ENCODE peak calls at places on chromosomes 4 and X, in four cellular contexts. Q is CD8-positive, alpha-beta T cell; K is CD4-positive, alpha-beta T cell; X is adipocyte. G is an unnamed sample.

GRCh38 chr4:7411491-7411890 is 23.2 kb downstream of the PSAPL1 start:
- DNase-seq in Q (no peak), X (no peak), K (no peak), G (no peak)

GRCh38 chr4:111198426-111198825 is 575.5 kb upstream of the PITX2 start:
- DNase-seq in X (no peak), K (no peak), Q (no peak), G (no peak)

GRCh38 chr4:145775406-145775805 is 95.5 kb downstream of the C4orf51 start:
- DNase-seq in X (no peak), Q (no peak), K (no peak), G (no peak)

GRCh38 chrX:71622347-71623104 is 4.2 kb upstream of the CXCR3 start:
- DNase-seq in X (peak; percentile 12), K (peak; percentile 41), Q (peak; percentile 68), G (peak; percentile 80)

GRCh38 chrX:17584248-17584681 is 153.0 kb upstream of the SCML1 start:
- DNase-seq in X (peak; percentile 55), Q (no peak), K (no peak), G (no peak)

GRCh38 chr4:110120506-110120905 is 77.9 kb downstream of the ELOVL6 start:
- DNase-seq in K (no peak), Q (no peak), X (no peak), G (no peak)

GRCh38 chrX:107826286-107827136 is 845 bp downstream of the MID2 start:
- DNase-seq in K (peak; percentile 52), Q (peak; percentile 49), X (peak; percentile 69), G (peak; percentile 20)

GRCh38 chr4:3673176-3673575 is 93.0 kb upstream of the ADRA2C start:
- DNase-seq in Q (no peak), X (no peak), K (no peak), G (no peak)

GRCh38 chr4:147409350-147409749 is 71.5 kb upstream of the EDNRA start:
- DNase-seq in K (no peak), X (no peak), Q (no peak), G (no peak)

GRCh38 chr4:52606766-52607165 is 52.3 kb downstream of the USP46 start:
- DNase-seq in X (peak; percentile 24), K (no peak), Q (no peak), G (no peak)

GRCh38 chr4:119300072-119300387 is 21.9 kb downstream of the FABP2 start:
- DNase-seq in K (peak; percentile 42), X (peak; percentile 81), Q (peak; percentile 38), G (peak; percentile 37)

GRCh38 chrX:148269513-148269912 is 230.9 kb upstream of the AFF2 start:
- DNase-seq in Q (no peak), X (no peak), K (no peak), G (no peak)

GRCh38 chrX:148271263-148271662 is 229.2 kb upstream of the AFF2 start:
- DNase-seq in Q (no peak), K (no peak), X (no peak), G (no peak)

GRCh38 chrX:148265829-148266228 is 234.6 kb upstream of the AFF2 start:
- DNase-seq in K (no peak), Q (no peak), X (no peak), G (no peak)

GRCh38 chrX:148268646-148269045 is 231.8 kb upstream of the AFF2 start:
- DNase-seq in X (no peak), K (no peak), Q (no peak), G (no peak)

DNA sequence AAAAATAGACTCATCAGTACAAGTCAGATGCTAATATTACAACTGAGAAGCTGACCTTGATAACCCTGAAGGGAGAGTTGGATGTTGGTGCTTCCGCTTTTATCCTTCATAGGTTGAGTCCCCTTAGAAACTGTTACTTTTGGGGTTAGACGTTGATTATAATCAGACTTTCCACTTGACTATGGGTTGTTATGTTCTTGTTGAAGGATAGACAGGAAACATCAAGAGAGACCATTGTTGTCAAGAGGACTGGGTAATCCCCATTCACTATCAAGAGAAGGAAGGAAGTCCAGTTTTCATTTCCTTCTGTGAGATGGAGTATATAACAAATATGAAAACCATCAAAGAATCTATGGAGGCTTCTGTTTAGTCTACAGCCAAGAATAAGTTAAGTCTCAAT is 229.9 kb upstream of the AFF2 start:
- DNase-seq in X (no peak), Q (no peak), K (no peak), G (no peak)
- H3K9me3 ChIP-seq in X (peaks cover 3% of the 10 kb centered on the region), Q (no peaks in the 10 kb centered on the region), K (no peaks in the 10 kb centered on the region), G (no peaks in the 10 kb centered on the region)

GRCh38 chrX:47991263-47992092 is 12.3 kb downstream of the ZNF182 start:
- DNase-seq in Q (no peak), K (no peak), X (no peak), G (no peak)

GRCh38 chrX:47992093-47992375 is 11.8 kb downstream of the ZNF182 start:
- DNase-seq in K (no peak), Q (no peak), X (no peak), G (no peak)

GRCh38 chrX:47992669-47993068 is 11.1 kb downstream of the ZNF182 start:
- DNase-seq in X (no peak), Q (no peak), K (no peak), G (no peak)
- H3K9me3 ChIP-seq in X (peaks cover 72% of the 10 kb centered on the region), Q (no peaks in the 10 kb centered on the region), K (no peaks in the 10 kb centered on the region), G (no peaks in the 10 kb centered on the region)

GRCh38 chr4:25215506-25215905 is 18.3 kb upstream of the PI4K2B start:
- DNase-seq in Q (no peak), K (no peak), X (no peak), G (no peak)

GRCh38 chr4:25223770-25224375 is 10.0 kb upstream of the PI4K2B start:
- DNase-seq in K (no peak), X (peak; percentile 8), Q (peak; percentile 16), G (no peak)

DNA sequence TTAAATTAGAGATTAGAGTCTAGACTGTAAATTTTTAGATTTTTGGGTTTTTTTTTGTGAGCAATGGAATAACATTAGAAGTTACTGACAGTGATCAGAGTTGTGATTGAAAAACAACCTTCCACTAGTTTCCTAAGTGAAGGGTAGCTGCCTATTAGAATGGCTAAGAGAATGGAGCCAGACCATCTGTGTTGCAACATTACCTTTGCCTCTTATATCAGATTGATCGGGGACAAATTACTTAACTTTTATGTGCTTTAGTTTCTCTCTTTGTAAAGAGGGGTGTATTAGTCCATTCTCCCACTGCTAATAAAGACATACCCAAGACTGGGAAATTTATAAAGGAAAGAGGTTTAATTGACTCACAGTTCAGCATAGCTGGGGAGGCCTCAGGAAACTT is 12.5 kb upstream of the PI4K2B start:
- DNase-seq in K (no peak), X (no peak), Q (no peak), G (no peak)
- H3K9me3 ChIP-seq in K (peaks cover 61% of the 10 kb centered on the region), X (peaks cover 23% of the 10 kb centered on the region), Q (peaks cover 26% of the 10 kb centered on the region), G (peaks cover 23% of the 10 kb centered on the region)

GRCh38 chr4:37517326-37517725 is 168.8 kb downstream of the RELL1 start:
- DNase-seq in Q (no peak), X (no peak), K (no peak), G (no peak)
- H3K9me3 ChIP-seq in Q (peaks cover 4% of the 10 kb centered on the region), X (peaks cover 18% of the 10 kb centered on the region), K (peaks cover 5% of the 10 kb centered on the region), G (no peaks in the 10 kb centered on the region)

GRCh38 chr4:48762408-48762807 is 17.7 kb downstream of the FRYL start:
- DNase-seq in X (no peak), K (no peak), Q (no peak), G (no peak)
- H3K9me3 ChIP-seq in X (no peaks in the 10 kb centered on the region), K (no peaks in the 10 kb centered on the region), Q (no peaks in the 10 kb centered on the region), G (no peaks in the 10 kb centered on the region)

GRCh38 chr4:138935-139334 is 14.6 kb downstream of the ZNF718 start:
- DNase-seq in K (no peak), Q (no peak), X (no peak), G (no peak)
- H3K9me3 ChIP-seq in K (peaks cover 96% of the 10 kb centered on the region), Q (peaks cover 55% of the 10 kb centered on the region), X (peaks cover 97% of the 10 kb centered on the region), G (peaks cover 12% of the 10 kb centered on the region)

GRCh38 chr4:91829531-91829930 is 474.2 kb upstream of the GRID2 start:
- DNase-seq in Q (no peak), K (no peak), X (peak; percentile 30), G (no peak)
- H3K9me3 ChIP-seq in Q (no peaks in the 10 kb centered on the region), K (peaks cover 29% of the 10 kb centered on the region), X (peaks cover 52% of the 10 kb centered on the region), G (no peaks in the 10 kb centered on the region)

GRCh38 chrX:44944894-44945293 is 71.9 kb downstream of the KDM6A start:
- DNase-seq in K (no peak), Q (no peak), X (no peak), G (no peak)
- H3K9me3 ChIP-seq in K (no peaks in the 10 kb centered on the region), Q (no peaks in the 10 kb centered on the region), X (peaks cover 19% of the 10 kb centered on the region), G (peaks cover 9% of the 10 kb centered on the region)

DNA sequence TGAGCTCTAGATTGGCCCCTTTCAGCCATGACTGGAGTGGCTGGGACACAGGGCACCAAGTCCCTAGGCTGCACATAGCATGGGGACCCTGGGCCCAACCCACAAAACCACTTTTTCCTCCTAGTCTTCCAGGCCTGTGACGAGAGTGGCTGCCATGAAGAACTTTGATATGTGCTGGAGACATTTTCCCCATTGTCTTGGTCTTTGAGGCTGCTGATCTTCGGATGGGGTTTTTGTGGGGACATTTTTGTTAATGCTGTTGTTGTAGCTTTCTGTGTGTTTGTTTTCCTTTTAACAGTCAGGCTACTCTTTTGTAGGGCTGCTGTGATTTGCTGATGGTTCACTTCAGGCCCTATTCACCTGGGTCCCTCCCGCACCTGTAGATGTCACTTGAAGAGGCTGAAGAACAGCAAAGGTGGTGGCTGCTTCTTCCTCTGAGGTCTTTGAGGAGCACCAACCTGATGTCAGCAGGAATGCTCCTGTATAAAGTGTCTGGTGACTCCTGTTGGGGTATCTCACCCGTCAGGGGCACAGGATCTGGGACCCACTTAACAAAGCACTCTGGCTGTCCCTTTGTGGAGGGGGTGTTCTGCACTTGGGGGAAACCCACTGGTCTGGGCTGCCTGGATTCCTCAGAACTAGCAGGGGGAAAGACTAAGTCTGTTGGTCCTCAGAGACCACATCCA is 49.6 kb upstream of the GRID2 start:
- DNase-seq in K (no peak), X (no peak), Q (no peak), G (no peak)
- H3K9me3 ChIP-seq in K (no peaks in the 10 kb centered on the region), X (peaks cover 6% of the 10 kb centered on the region), Q (no peaks in the 10 kb centered on the region), G (no peaks in the 10 kb centered on the region)